ENCODE peak calls at places on chromosomes 5 and 9, in six cellular contexts. One of them, this sample, is unnamed.

GRCh38 chr5:64854855-64855254 is 86.1 kb downstream of the CWC27 start:
- DNase-seq in epithelial cell of esophagus: peak; percentile 29
- DNase-seq in ascending aorta: no peak
- DNase-seq in ovary: no peak
- DNase-seq in OCI-LY7: no peak
- DNase-seq in Calu3: no peak
- DNase-seq in this sample: no peak

GRCh38 chr5:91090995-91091394 is 292.1 kb downstream of the ARRDC3 start:
- DNase-seq in ascending aorta: no peak
- DNase-seq in epithelial cell of esophagus: no peak
- DNase-seq in OCI-LY7: no peak
- DNase-seq in ovary: no peak
- DNase-seq in Calu3: no peak
- DNase-seq in this sample: no peak

GRCh38 chr5:83844320-83845068 is 123.8 kb upstream of the HAPLN1 start:
- DNase-seq in OCI-LY7: no peak
- DNase-seq in epithelial cell of esophagus: peak; percentile 56
- DNase-seq in Calu3: peak; percentile 33
- DNase-seq in ascending aorta: peak; percentile 73
- DNase-seq in ovary: no peak
- DNase-seq in this sample: peak; percentile 65

GRCh38 chr5:108637110-108637509 is 110.6 kb upstream of the FER start:
- DNase-seq in ovary: no peak
- DNase-seq in epithelial cell of esophagus: peak; percentile 98
- DNase-seq in ascending aorta: no peak
- DNase-seq in Calu3: no peak
- DNase-seq in OCI-LY7: no peak
- DNase-seq in this sample: no peak

GRCh38 chr9:124357591-124358361 is 57.5 kb downstream of the PSMB7 start:
- DNase-seq in Calu3: no peak
- DNase-seq in epithelial cell of esophagus: no peak
- DNase-seq in ascending aorta: no peak
- DNase-seq in ovary: no peak
- DNase-seq in OCI-LY7: peak; percentile 17
- DNase-seq in this sample: no peak

GRCh38 chr9:119802621-119803020 is 433.4 kb upstream of the BRINP1 start:
- DNase-seq in epithelial cell of esophagus: no peak
- DNase-seq in ovary: no peak
- DNase-seq in OCI-LY7: no peak
- DNase-seq in ascending aorta: peak; percentile 79
- DNase-seq in Calu3: no peak
- DNase-seq in this sample: peak; percentile 16

GRCh38 chr5:1007221-1007680 is 1.4 kb upstream of the NKD2 start:
- DNase-seq in OCI-LY7: no peak
- DNase-seq in ovary: peak; percentile 5
- DNase-seq in ascending aorta: peak; percentile 50
- DNase-seq in Calu3: no peak
- DNase-seq in epithelial cell of esophagus: no peak
- DNase-seq in this sample: no peak

GRCh38 chr5:135693371-135693955 is 114.7 kb upstream of the CXCL14 start:
- DNase-seq in ovary: no peak
- DNase-seq in OCI-LY7: no peak
- DNase-seq in Calu3: no peak
- DNase-seq in epithelial cell of esophagus: peak; percentile 97
- DNase-seq in ascending aorta: no peak
- DNase-seq in this sample: no peak

GRCh38 chr5:176796970-176797369 is 13.4 kb upstream of the UNC5A start:
- DNase-seq in epithelial cell of esophagus: no peak
- DNase-seq in ovary: no peak
- DNase-seq in OCI-LY7: no peak
- DNase-seq in Calu3: no peak
- DNase-seq in ascending aorta: no peak
- DNase-seq in this sample: no peak

GRCh38 chr9:27367175-27367798 is 70.3 kb upstream of the EQTN start:
- DNase-seq in epithelial cell of esophagus: no peak
- DNase-seq in ascending aorta: no peak
- DNase-seq in Calu3: no peak
- DNase-seq in OCI-LY7: peak; percentile 51
- DNase-seq in ovary: no peak
- DNase-seq in this sample: no peak

GRCh38 chr5:66529704-66530103 is 66.5 kb upstream of the MAST4 start:
- DNase-seq in ascending aorta: no peak
- DNase-seq in ovary: no peak
- DNase-seq in epithelial cell of esophagus: no peak
- DNase-seq in OCI-LY7: no peak
- DNase-seq in Calu3: no peak
- DNase-seq in this sample: no peak

GRCh38 chr5:141760753-141761152 is 78.7 kb upstream of the ARAP3 start:
- DNase-seq in epithelial cell of esophagus: no peak
- DNase-seq in ascending aorta: no peak
- DNase-seq in OCI-LY7: no peak
- DNase-seq in ovary: no peak
- DNase-seq in Calu3: no peak
- DNase-seq in this sample: no peak

GRCh38 chr5:141763526-141763925 is 81.5 kb upstream of the ARAP3 start:
- DNase-seq in ascending aorta: no peak
- DNase-seq in Calu3: no peak
- DNase-seq in ovary: no peak
- DNase-seq in OCI-LY7: no peak
- DNase-seq in epithelial cell of esophagus: no peak
- DNase-seq in this sample: no peak

GRCh38 chr5:141760193-141760592 is 78.2 kb upstream of the ARAP3 start:
- DNase-seq in ascending aorta: no peak
- DNase-seq in epithelial cell of esophagus: no peak
- DNase-seq in OCI-LY7: peak; percentile 43
- DNase-seq in ovary: no peak
- DNase-seq in Calu3: no peak
- DNase-seq in this sample: no peak

GRCh38 chr5:141762316-141762715 is 80.3 kb upstream of the ARAP3 start:
- DNase-seq in epithelial cell of esophagus: no peak
- DNase-seq in ascending aorta: no peak
- DNase-seq in Calu3: no peak
- DNase-seq in OCI-LY7: no peak
- DNase-seq in ovary: no peak
- DNase-seq in this sample: no peak

GRCh38 chr5:141762790-141763368 is 80.8 kb upstream of the ARAP3 start:
- DNase-seq in epithelial cell of esophagus: no peak
- DNase-seq in ovary: no peak
- DNase-seq in Calu3: no peak
- DNase-seq in OCI-LY7: no peak
- DNase-seq in ascending aorta: no peak
- DNase-seq in this sample: no peak
- TF ChIP-seq CTCF in epithelial cell of esophagus: no peak
- TF ChIP-seq CTCF in ovary: no peak
- TF ChIP-seq CTCF in Calu3: no peak
- TF ChIP-seq CTCF in OCI-LY7: no peak
- TF ChIP-seq CTCF in ascending aorta: no peak
- TF ChIP-seq CTCF in this sample: no peak

GRCh38 chr9:36603006-36603405 is 30.3 kb downstream of the MELK start:
- DNase-seq in ascending aorta: no peak
- DNase-seq in ovary: no peak
- DNase-seq in Calu3: no peak
- DNase-seq in epithelial cell of esophagus: no peak
- DNase-seq in OCI-LY7: no peak
- DNase-seq in this sample: no peak

GRCh38 chr9:36592801-36593583 is 20.3 kb downstream of the MELK start:
- DNase-seq in OCI-LY7: no peak
- DNase-seq in ascending aorta: no peak
- DNase-seq in Calu3: no peak
- DNase-seq in epithelial cell of esophagus: no peak
- DNase-seq in ovary: no peak
- DNase-seq in this sample: no peak

GRCh38 chr9:36598281-36598680 is 25.6 kb downstream of the MELK start:
- DNase-seq in OCI-LY7: no peak
- DNase-seq in epithelial cell of esophagus: no peak
- DNase-seq in Calu3: no peak
- DNase-seq in ovary: no peak
- DNase-seq in ascending aorta: no peak
- DNase-seq in this sample: no peak

GRCh38 chr9:36594228-36594627 is 21.5 kb downstream of the MELK start:
- DNase-seq in Calu3: no peak
- DNase-seq in OCI-LY7: no peak
- DNase-seq in epithelial cell of esophagus: no peak
- DNase-seq in ovary: no peak
- DNase-seq in ascending aorta: no peak
- DNase-seq in this sample: no peak

GRCh38 chr9:36597412-36598178 is 24.9 kb downstream of the MELK start:
- DNase-seq in ascending aorta: no peak
- DNase-seq in Calu3: no peak
- DNase-seq in OCI-LY7: peak; percentile 47
- DNase-seq in ovary: no peak
- DNase-seq in epithelial cell of esophagus: peak; percentile 55
- DNase-seq in this sample: no peak
- TF ChIP-seq CTCF in ascending aorta: no peak
- TF ChIP-seq CTCF in Calu3: peak; percentile 20
- TF ChIP-seq CTCF in OCI-LY7: peak; percentile 76
- TF ChIP-seq CTCF in ovary: no peak
- TF ChIP-seq CTCF in epithelial cell of esophagus: peak; percentile 72
- TF ChIP-seq CTCF in this sample: peak; percentile 83

GRCh38 chr9:113585555-113585954 is 122.0 kb downstream of the RGS3 start:
- DNase-seq in ascending aorta: no peak
- DNase-seq in ovary: no peak
- DNase-seq in epithelial cell of esophagus: peak; percentile 79
- DNase-seq in OCI-LY7: no peak
- DNase-seq in Calu3: no peak
- DNase-seq in this sample: no peak

GRCh38 chr9:113588936-113589335 is 125.4 kb downstream of the RGS3 start:
- DNase-seq in ovary: no peak
- DNase-seq in epithelial cell of esophagus: no peak
- DNase-seq in OCI-LY7: no peak
- DNase-seq in Calu3: no peak
- DNase-seq in ascending aorta: no peak
- DNase-seq in this sample: no peak

GRCh38 chr9:113589407-113589806 is 125.9 kb downstream of the RGS3 start:
- DNase-seq in OCI-LY7: no peak
- DNase-seq in ascending aorta: no peak
- DNase-seq in epithelial cell of esophagus: no peak
- DNase-seq in Calu3: no peak
- DNase-seq in ovary: no peak
- DNase-seq in this sample: no peak

GRCh38 chr9:113588242-113588810 is 124.8 kb downstream of the RGS3 start:
- DNase-seq in Calu3: no peak
- DNase-seq in OCI-LY7: no peak
- DNase-seq in ascending aorta: no peak
- DNase-seq in ovary: no peak
- DNase-seq in epithelial cell of esophagus: no peak
- DNase-seq in this sample: no peak

DNA sequence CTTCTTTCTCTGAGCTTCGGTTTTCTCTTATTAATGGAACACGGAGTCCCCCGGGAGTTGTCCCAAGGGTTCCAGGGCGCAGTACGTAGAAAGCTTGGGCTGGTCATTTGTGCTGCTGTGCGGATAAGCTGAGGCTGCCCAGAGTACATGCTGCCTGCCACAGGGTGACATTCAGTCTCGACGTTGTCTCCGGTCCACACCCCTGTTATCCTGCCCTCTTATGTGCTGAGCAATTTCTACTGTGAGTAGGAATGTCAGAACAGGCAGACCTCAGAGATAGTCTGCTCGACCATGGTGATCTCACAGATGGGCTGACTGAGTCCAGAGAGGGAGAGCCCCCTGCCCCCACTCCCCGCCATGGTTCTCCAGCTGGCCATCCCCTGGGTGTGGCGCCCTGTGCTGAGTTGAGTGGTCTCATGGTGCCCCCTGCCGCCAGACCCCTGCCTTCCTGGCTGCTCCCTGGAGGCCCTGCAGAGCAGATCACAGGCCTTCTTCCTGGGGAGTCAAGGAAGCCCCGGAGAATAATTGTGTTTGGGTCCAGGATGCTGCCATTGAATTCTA is 124.0 kb downstream of the RGS3 start:
- DNase-seq in ascending aorta: no peak
- DNase-seq in epithelial cell of esophagus: no peak
- DNase-seq in Calu3: no peak
- DNase-seq in ovary: peak; percentile 73
- DNase-seq in OCI-LY7: peak; percentile 57
- DNase-seq in this sample: no peak
- TF ChIP-seq CTCF in ascending aorta: peak; percentile 8
- TF ChIP-seq CTCF in epithelial cell of esophagus: peak; percentile 12
- TF ChIP-seq CTCF in Calu3: no peak
- TF ChIP-seq CTCF in ovary: no peak
- TF ChIP-seq CTCF in OCI-LY7: peak; percentile 78
- TF ChIP-seq CTCF in this sample: peak; percentile 10

GRCh38 chr9:106717686-106718085 is 145.3 kb upstream of the ZNF462 start:
- DNase-seq in OCI-LY7: no peak
- DNase-seq in Calu3: peak; percentile 20
- DNase-seq in ovary: no peak
- DNase-seq in epithelial cell of esophagus: peak; percentile 85
- DNase-seq in ascending aorta: no peak
- DNase-seq in this sample: peak; percentile 1
- TF ChIP-seq CTCF in OCI-LY7: no peak
- TF ChIP-seq CTCF in Calu3: no peak
- TF ChIP-seq CTCF in ovary: no peak
- TF ChIP-seq CTCF in epithelial cell of esophagus: peak; percentile 39
- TF ChIP-seq CTCF in ascending aorta: no peak
- TF ChIP-seq CTCF in this sample: no peak

DNA sequence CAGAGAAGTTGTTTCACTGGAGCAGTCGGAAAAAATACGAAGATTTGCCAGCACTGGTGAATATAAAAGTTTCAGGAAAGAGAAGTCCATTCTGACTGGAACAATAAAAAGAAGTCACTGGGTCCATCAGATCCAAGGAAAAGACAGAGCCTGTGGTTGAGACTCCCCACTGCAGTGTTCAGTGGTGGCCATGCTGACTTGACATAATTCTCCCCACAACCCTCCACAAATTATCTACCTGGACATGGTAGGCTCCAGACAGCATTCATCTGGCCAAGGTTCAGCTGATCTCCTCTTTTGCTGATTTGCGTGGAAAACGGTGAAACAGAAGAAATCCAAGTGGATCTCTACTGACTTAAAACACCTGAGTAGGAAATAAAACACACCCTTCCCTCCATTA is 8.0 kb downstream of the THBS4 start:
- DNase-seq in ovary: no peak
- DNase-seq in epithelial cell of esophagus: no peak
- DNase-seq in ascending aorta: no peak
- DNase-seq in Calu3: no peak
- DNase-seq in OCI-LY7: no peak
- DNase-seq in this sample: no peak
- TF ChIP-seq CTCF in ovary: no peak
- TF ChIP-seq CTCF in epithelial cell of esophagus: no peak
- TF ChIP-seq CTCF in ascending aorta: no peak
- TF ChIP-seq CTCF in Calu3: no peak
- TF ChIP-seq CTCF in OCI-LY7: no peak
- TF ChIP-seq CTCF in this sample: no peak

GRCh38 chr9:6645153-6646027 is at the start of gene GLDC:
- DNase-seq in Calu3: peak; percentile 76
- DNase-seq in ascending aorta: peak; percentile 66
- DNase-seq in OCI-LY7: no peak
- DNase-seq in ovary: peak; percentile 16
- DNase-seq in epithelial cell of esophagus: peak; percentile 41
- DNase-seq in this sample: no peak
- TF ChIP-seq CTCF in Calu3: no peak
- TF ChIP-seq CTCF in ascending aorta: no peak
- TF ChIP-seq CTCF in OCI-LY7: no peak
- TF ChIP-seq CTCF in ovary: no peak
- TF ChIP-seq CTCF in epithelial cell of esophagus: no peak
- TF ChIP-seq CTCF in this sample: no peak

GRCh38 chr9:129080608-129081387 is at the start of gene DOLPP1:
- DNase-seq in ascending aorta: peak; percentile 99
- DNase-seq in epithelial cell of esophagus: peak; percentile 100
- DNase-seq in Calu3: peak; percentile 97
- DNase-seq in OCI-LY7: peak; percentile 99
- DNase-seq in ovary: peak; percentile 98
- DNase-seq in this sample: peak; percentile 99
- TF ChIP-seq CTCF in ascending aorta: no peak
- TF ChIP-seq CTCF in epithelial cell of esophagus: no peak
- TF ChIP-seq CTCF in Calu3: no peak
- TF ChIP-seq CTCF in OCI-LY7: no peak
- TF ChIP-seq CTCF in ovary: no peak
- TF ChIP-seq CTCF in this sample: no peak

GRCh38 chr5:143036146-143036927 is 266.2 kb downstream of the ARHGAP26 start:
- DNase-seq in OCI-LY7: no peak
- DNase-seq in ascending aorta: no peak
- DNase-seq in Calu3: no peak
- DNase-seq in epithelial cell of esophagus: no peak
- DNase-seq in ovary: no peak
- DNase-seq in this sample: no peak
- TF ChIP-seq CTCF in OCI-LY7: no peak
- TF ChIP-seq CTCF in ascending aorta: no peak
- TF ChIP-seq CTCF in Calu3: no peak
- TF ChIP-seq CTCF in epithelial cell of esophagus: no peak
- TF ChIP-seq CTCF in ovary: no peak
- TF ChIP-seq CTCF in this sample: no peak